ENCODE peak calls at places on chromosomes 2 and 18, in six cellular contexts. H is GM12891, J is K562, L is H1, V is HepG2, B is GM12878. Y is an unnamed sample.

GRCh38 chr18:9665311-9665710 is 42.8 kb upstream of the RAB31 start:
- DNase-seq in H (no peak), J (no peak), L (no peak), V (peak), B (no peak), Y (no peak)

GRCh38 chr2:167450364-167450763 is 562.1 kb downstream of the XIRP2 start:
- DNase-seq in H (no peak), J (no peak), L (no peak), V (no peak), B (no peak), Y (no peak)

GRCh38 chr2:230797515-230798495 is 66.9 kb upstream of the ITM2C start:
- DNase-seq in H (no peak), J (peak), L (no peak), V (no peak), B (no peak), Y (no peak)

GRCh38 chr2:233012301-233012971 is 620 bp downstream of the NGEF start:
- DNase-seq in H (no peak), J (no peak), L (no peak), V (peak), B (no peak), Y (no peak)

GRCh38 chr2:30454571-30454970 is 7.5 kb downstream of the LCLAT1 start:
- DNase-seq in H (no peak), J (no peak), L (no peak), V (no peak), B (no peak), Y (no peak)

GRCh38 chr2:209644842-209645241 is 126.8 kb upstream of the UNC80 start:
- DNase-seq in H (no peak), J (no peak), L (no peak), V (no peak), B (no peak), Y (no peak)

GRCh38 chr2:134493797-134494196 is 225.0 kb downstream of the TMEM163 start:
- DNase-seq in H (no peak), J (no peak), L (no peak), V (no peak), B (no peak), Y (no peak)

GRCh38 chr18:48497863-48498262 is 41.0 kb upstream of the CTIF start:
- DNase-seq in H (no peak), J (no peak), L (no peak), V (no peak), B (no peak), Y (no peak)

GRCh38 chr2:212523756-212524155 is 14.8 kb downstream of the ERBB4 start:
- DNase-seq in H (no peak), J (no peak), L (no peak), V (no peak), B (no peak), Y (no peak)

GRCh38 chr2:46281939-46282338 is 15.3 kb upstream of the EPAS1 start:
- DNase-seq in H (no peak), J (no peak), L (no peak), V (no peak), B (no peak), Y (no peak)

GRCh38 chr2:182672471-182673165 is 43.4 kb upstream of the DNAJC10 start:
- DNase-seq in H (no peak), J (no peak), L (no peak), V (no peak), B (no peak), Y (no peak)

GRCh38 chr18:50686409-50686808 is 126.5 kb downstream of the MAPK4 start:
- DNase-seq in H (no peak), J (no peak), L (no peak), V (no peak), B (no peak), Y (no peak)

GRCh38 chr2:23660227-23660626 is 266.7 kb downstream of the ATAD2B start:
- DNase-seq in H (no peak), J (no peak), L (no peak), V (no peak), B (no peak), Y (no peak)

GRCh38 chr2:95269036-95269680 is 5.1 kb upstream of the PROM2 start:
- DNase-seq in H (no peak), J (no peak), L (no peak), V (no peak), B (no peak), Y (no peak)

GRCh38 chr2:189002079-189002478 is 27.9 kb downstream of the COL3A1 start:
- DNase-seq in H (no peak), J (peak), L (no peak), V (no peak), B (no peak), Y (no peak)

GRCh38 chr2:116733699-116734098 is 1080.8 kb upstream of the DDX18 start:
- DNase-seq in H (no peak), J (no peak), L (no peak), V (no peak), B (no peak), Y (no peak)

DNA sequence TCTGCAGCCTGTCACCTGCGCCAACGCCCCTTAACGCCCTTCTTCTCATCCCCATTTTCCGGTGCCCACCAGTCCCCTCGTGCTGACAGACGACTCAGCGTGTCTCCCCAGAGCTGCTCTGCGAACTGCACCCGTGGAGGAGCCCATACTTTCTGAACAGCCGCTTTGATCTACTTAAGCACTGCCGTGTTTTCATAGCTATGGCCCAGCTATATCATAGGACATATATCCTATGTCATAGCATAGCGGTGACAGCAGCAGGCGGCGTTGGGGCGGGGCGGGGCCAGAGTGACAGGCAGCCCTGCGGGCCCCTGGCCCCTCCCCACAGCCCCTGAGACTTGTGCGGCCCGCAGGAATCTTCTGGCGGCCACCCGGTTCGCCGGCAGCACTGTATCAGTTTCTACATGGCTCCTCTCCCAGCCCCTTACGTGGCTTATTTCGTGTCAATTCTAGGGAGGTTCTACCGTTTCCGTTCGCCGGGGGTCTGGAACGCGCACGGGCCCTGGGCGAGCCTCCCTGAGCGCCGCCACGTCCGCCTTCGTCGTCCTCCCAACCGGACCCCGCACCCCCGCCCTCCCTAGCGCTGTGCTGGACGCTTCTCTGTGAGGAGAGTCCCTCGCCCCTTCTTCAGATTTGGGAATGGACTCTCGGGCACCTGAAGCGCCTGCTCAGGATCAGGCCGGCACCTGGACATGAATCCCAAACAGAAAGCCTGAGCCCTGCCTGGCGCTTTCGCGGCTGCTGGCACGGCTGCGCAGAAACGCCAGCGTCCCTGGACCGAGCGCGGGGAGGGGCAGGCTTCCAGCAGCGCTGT is 35.4 kb downstream of the PTPN18 start:
- DNase-seq in H (peak), J (peak), L (no peak), V (peak), B (no peak), Y (peak)
- TF ChIP-seq POLR2A in H (peak), J (peak), L (no peak), V (peak), B (peak), Y (peak)

GRCh38 chr2:235534608-235535422 is 41.0 kb downstream of the AGAP1 start:
- DNase-seq in H (no peak), J (no peak), L (no peak), V (no peak), B (no peak), Y (no peak)
- TF ChIP-seq POLR2AphosphoS5 in H (no peak), J (no peak), L (no peak), V (no peak), B (no peak), Y (no peak)

GRCh38 chr2:123808243-123808642 is 216.8 kb upstream of the CNTNAP5 start:
- DNase-seq in H (no peak), J (no peak), L (peak), V (no peak), B (no peak), Y (no peak)
- TF ChIP-seq TAF1 in H (no peak), J (no peak), L (no peak), V (no peak), B (no peak), Y (no peak)

GRCh38 chr2:28619213-28620196 is 123.6 kb downstream of the PLB1 start:
- DNase-seq in H (no peak), J (no peak), L (no peak), V (no peak), B (no peak), Y (no peak)

GRCh38 chr2:28620371-28620793 is 124.5 kb downstream of the PLB1 start:
- DNase-seq in H (no peak), J (no peak), L (no peak), V (no peak), B (no peak), Y (no peak)

GRCh38 chr2:28620801-28621171 is 124.9 kb downstream of the PLB1 start:
- DNase-seq in H (no peak), J (no peak), L (no peak), V (no peak), B (no peak), Y (no peak)

GRCh38 chr2:28622101-28622499 is 126.2 kb downstream of the PLB1 start:
- DNase-seq in H (no peak), J (no peak), L (no peak), V (no peak), B (no peak), Y (no peak)

DNA sequence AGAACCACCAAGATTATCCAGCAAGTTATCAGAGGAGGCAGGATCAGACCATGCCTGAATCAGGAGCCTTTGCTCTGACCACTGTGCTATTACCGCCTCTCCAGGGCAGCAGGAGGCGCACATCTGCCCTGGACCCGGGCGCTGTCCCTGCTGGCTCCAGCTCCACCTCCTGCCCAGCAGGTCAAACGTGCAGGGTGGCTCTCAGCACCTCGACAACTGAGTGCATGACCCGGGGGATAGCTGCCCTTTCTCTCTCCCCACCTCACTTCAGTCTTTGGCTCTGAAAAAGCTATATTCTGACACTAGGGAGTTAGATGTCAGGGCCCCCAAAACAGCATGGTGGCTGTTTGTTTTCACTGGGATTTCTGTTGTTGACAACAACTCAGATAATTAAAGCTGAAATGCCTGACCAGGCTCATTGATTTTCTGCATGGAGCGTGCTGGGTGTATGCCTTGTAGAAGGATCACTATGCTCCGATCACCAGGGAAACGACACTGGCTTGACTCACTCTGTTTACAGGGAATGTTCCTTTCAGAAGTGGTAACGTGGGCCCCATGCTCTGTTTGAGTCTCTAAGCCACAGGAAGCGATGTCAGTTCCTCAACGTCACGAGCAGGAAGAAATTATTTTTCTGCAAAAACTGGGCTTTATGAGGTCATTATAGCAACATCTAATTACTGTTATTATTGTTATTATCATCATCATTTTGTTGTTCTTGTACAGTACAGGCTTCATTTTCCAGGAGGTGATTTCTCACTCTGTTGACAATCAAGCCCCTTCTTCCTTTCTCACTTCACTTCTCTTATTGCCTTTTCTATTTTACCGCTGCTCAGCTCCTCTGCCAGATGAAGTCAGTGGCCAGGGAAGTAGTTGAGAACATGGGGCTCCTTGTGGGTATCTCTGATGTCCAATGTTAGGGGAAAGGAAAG is 125.6 kb downstream of the PLB1 start:
- DNase-seq in H (no peak), J (peak), L (no peak), V (peak), B (no peak), Y (no peak)
- TF ChIP-seq POLR2A in H (no peak), J (no peak), L (no peak), V (no peak), B (no peak), Y (no peak)

GRCh38 chr18:54999016-54999415 is 39.8 kb upstream of the CCDC68 start:
- DNase-seq in H (no peak), J (no peak), L (no peak), V (no peak), B (no peak), Y (no peak)
- TF ChIP-seq POLR2AphosphoS5 in H (no peak), J (no peak), L (no peak), V (no peak), B (no peak), Y (no peak)

DNA sequence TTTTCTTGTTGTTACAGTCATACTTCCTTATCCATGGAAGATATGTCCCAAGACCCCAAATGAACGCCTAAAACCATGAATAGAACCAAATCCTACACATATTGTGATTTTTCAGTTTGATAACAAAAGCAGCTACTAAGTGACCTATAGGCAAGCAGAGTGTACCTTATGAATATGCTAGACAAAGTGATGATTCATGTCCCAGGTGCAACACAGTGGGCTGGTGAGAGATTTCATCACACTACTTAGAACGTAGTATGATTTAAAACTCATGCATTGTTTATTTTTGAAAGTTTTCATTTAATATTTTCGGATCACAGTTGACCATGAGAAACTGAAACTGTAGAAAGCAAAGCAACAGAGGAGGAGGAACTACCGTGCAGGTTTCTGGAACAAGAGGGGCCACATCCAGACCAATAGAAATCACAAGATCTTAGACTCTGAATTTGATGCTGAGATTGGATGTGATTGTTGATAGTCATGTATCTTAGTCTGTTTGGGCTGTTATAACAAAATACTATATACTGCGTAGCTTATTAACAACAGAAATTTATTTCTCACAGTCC is 470.8 kb upstream of the VRK2 start:
- DNase-seq in H (no peak), J (no peak), L (no peak), V (no peak), B (no peak), Y (no peak)
- TF ChIP-seq TAF1 in H (no peak), J (no peak), L (no peak), V (no peak), B (no peak), Y (no peak)

GRCh38 chr18:45962866-45963265 is 4.3 kb downstream of the EPG5 start:
- DNase-seq in H (no peak), J (no peak), L (no peak), V (no peak), B (no peak), Y (no peak)

GRCh38 chr18:45962461-45962860 is 4.7 kb downstream of the EPG5 start:
- DNase-seq in H (no peak), J (peak), L (no peak), V (peak), B (peak), Y (no peak)

GRCh38 chr18:45967007-45967706 is at the start of gene EPG5:
- DNase-seq in H (peak), J (peak), L (peak), V (peak), B (peak), Y (peak)
- TF ChIP-seq POLR2A in H (peak), J (peak), L (peak), V (peak), B (peak), Y (peak)

GRCh38 chr2:104125096-104125495 is 728.8 kb upstream of the POU3F3 start:
- DNase-seq in H (no peak), J (no peak), L (no peak), V (no peak), B (no peak), Y (no peak)
- TF ChIP-seq POLR2AphosphoS5 in H (no peak), J (no peak), L (no peak), V (no peak), B (no peak), Y (no peak)

DNA sequence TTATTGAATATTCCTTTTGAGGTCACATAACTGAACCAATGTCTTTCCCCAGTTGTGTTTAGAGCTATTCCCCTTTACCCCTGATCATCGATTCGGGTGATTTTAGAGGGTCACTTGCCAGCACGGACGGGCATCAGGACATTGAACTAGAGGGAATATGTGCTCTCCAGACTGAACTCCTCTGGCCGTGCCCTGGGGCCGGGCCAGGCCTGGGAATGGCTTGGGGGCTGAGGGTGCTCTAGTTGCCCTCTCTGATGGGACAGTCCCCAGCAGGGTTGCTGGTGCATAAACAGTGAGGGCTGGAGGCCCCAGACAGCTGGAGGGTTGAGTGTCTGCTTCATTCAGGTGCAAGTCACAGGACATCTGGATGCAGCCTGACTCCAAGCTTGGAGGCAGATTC is 90.7 kb downstream of the SMIM21 start:
- DNase-seq in H (no peak), J (no peak), L (no peak), V (no peak), B (no peak), Y (no peak)
- TF ChIP-seq TAF1 in H (no peak), J (no peak), L (no peak), V (no peak), B (no peak), Y (no peak)

DNA sequence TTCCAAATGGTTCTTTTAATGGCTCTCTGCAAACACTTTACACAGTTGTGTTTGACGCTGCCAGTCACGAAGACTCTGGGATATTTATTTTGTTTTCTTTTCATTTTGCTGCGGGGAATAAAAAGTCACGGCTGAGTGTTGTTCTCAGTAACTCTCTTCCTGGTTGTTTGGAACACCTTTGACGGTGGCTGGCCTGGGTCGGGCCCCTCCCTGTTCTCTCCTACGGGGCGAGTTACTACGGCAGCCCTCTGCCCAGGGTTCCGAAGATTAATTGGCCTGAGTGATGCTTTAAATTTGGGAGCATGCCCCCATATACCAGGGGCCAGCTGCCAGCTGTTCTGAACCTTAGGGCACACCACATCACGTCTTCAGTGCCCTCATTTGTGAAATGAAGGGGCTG is 84.7 kb downstream of the GATA6 start:
- DNase-seq in H (no peak), J (no peak), L (no peak), V (no peak), B (no peak), Y (no peak)
- TF ChIP-seq POLR2A in H (no peak), J (no peak), L (no peak), V (no peak), B (no peak), Y (no peak)